ENCODE peak calls at places on chromosomes 6 and 20, in four cellular contexts. D is amniotic epithelial cell, U is retina, X is NCI-H2107. C is an unnamed sample.

GRCh38 chr20:54794874-54795273 is 319.5 kb downstream of the DOK5 start:
- DNase-seq in X (no peak), U (no peak), D (no peak), C (no peak)

GRCh38 chr20:38091447-38092216 is 58.1 kb downstream of the RPRD1B start:
- DNase-seq in X (no peak), D (no peak), U (no peak), C (peak)

GRCh38 chr6:160431791-160432404 is 83.7 kb downstream of the SLC22A3 start:
- DNase-seq in U (no peak), D (peak), X (no peak), C (peak)

GRCh38 chr6:140541288-140541687 is 1166.8 kb upstream of the CITED2 start:
- DNase-seq in X (no peak), U (no peak), D (no peak), C (peak)

GRCh38 chr6:153790881-153791473 is 248.1 kb upstream of the OPRM1 start:
- DNase-seq in D (peak), U (no peak), X (no peak), C (peak)

GRCh38 chr6:16752206-16752867 is 8.9 kb downstream of the ATXN1 start:
- DNase-seq in X (no peak), D (peak), U (no peak), C (peak)

GRCh38 chr20:63129991-63130653 is 85.8 kb downstream of the YTHDF1 start:
- DNase-seq in D (no peak), U (no peak), X (no peak), C (no peak)

GRCh38 chr6:34146801-34147592 is 1.1 kb upstream of the GRM4 start:
- DNase-seq in X (no peak), U (no peak), D (peak), C (peak)

GRCh38 chr6:167717455-167717854 is 109.3 kb upstream of the AFDN start:
- DNase-seq in U (no peak), D (no peak), X (no peak), C (no peak)

C was measured in iris pigment epithelial cell.